ENCODE peak calls at places on chromosomes 12 and 14, in four cellular contexts. K is right lobe of liver, D is neural crest cell, R is cardiac muscle cell. J is an unnamed sample.

GRCh38 chr14:24576766-24577165 is 716 bp upstream of the CTSG start:
- DNase-seq in K (no peak), D (no peak), R (no peak), J (no peak)

GRCh38 chr14:105100931-105101330 is 35.7 kb upstream of the GPR132 start:
- DNase-seq in K (no peak), D (no peak), R (no peak), J (no peak)

GRCh38 chr14:100224229-100224628 is 14.7 kb upstream of the YY1 start:
- DNase-seq in K (no peak), D (no peak), R (no peak), J (no peak)

GRCh38 chr12:121814429-121815119 is 10.8 kb downstream of the SETD1B start:
- DNase-seq in K (peak), D (no peak), R (no peak), J (no peak)

GRCh38 chr14:105888151-105888550 is 361.8 kb downstream of the TMEM121 start:
- DNase-seq in K (peak), D (no peak), R (no peak), J (no peak)

GRCh38 chr14:71354801-71355200 is 447.5 kb downstream of the PCNX1 start:
- DNase-seq in K (no peak), D (no peak), R (no peak), J (no peak)

GRCh38 chr12:127150479-127150878 is 1116.5 kb upstream of the TMEM132C start:
- DNase-seq in K (no peak), D (no peak), R (no peak), J (no peak)

GRCh38 chr14:34063470-34064164 is 112.7 kb upstream of the EGLN3 start:
- DNase-seq in K (no peak), D (no peak), R (no peak), J (no peak)

GRCh38 chr14:42140831-42141279 is 534.2 kb downstream of the LRFN5 start:
- DNase-seq in K (no peak), D (no peak), R (peak), J (no peak)

GRCh38 chr14:76277586-76278130 is 98.3 kb upstream of the ESRRB start:
- DNase-seq in K (no peak), D (no peak), R (no peak), J (no peak)

GRCh38 chr12:29133680-29134079 is 15.4 kb upstream of the FAR2 start:
- DNase-seq in K (no peak), D (no peak), R (no peak), J (no peak)

GRCh38 chr12:263574-263973 is 938 bp upstream of the SLC6A13 start:
- DNase-seq in K (no peak), D (no peak), R (no peak), J (no peak)

GRCh38 chr12:57592551-57593165 is 1.7 kb downstream of the PIP4K2C start:
- DNase-seq in K (no peak), D (no peak), R (no peak), J (no peak)

GRCh38 chr12:52125499-52125900 is 46.0 kb downstream of the SMIM41 start:
- DNase-seq in K (no peak), D (no peak), R (no peak), J (no peak)

GRCh38 chr12:118304093-118304492 is 68.6 kb downstream of the TAOK3 start:
- DNase-seq in K (no peak), D (no peak), R (no peak), J (no peak)

GRCh38 chr12:66188584-66189475 is at the start of gene IRAK3:
- DNase-seq in K (peak), D (peak), R (peak), J (no peak)

GRCh38 chr12:23523339-23523738 is 426.1 kb downstream of the SOX5 start:
- DNase-seq in K (no peak), D (no peak), R (no peak), J (no peak)

GRCh38 chr14:67359775-67360468 is at the start of the genes ATP6V1D and EIF2S1:
- DNase-seq in K (peak), D (peak), R (peak), J (peak)

GRCh38 chr12:96064266-96064665 is 28.9 kb upstream of the LTA4H start:
- DNase-seq in K (no peak), D (no peak), R (no peak), J (no peak)

GRCh38 chr14:103594265-103594664 is 31.5 kb downstream of the COA8 start:
- DNase-seq in K (no peak), D (peak), R (peak), J (no peak)

GRCh38 chr12:53195516-53196420 is 11.3 kb downstream of the ITGB7 start:
- DNase-seq in K (no peak), D (no peak), R (no peak), J (no peak)

GRCh38 chr12:128316078-128316477 is 49.1 kb downstream of the TMEM132C start:
- DNase-seq in K (no peak), D (no peak), R (no peak), J (no peak)

GRCh38 chr12:104694711-104695110 is 238.0 kb downstream of the CHST11 start:
- DNase-seq in K (no peak), D (no peak), R (no peak), J (no peak)

GRCh38 chr12:13328535-13328934 is 132.0 kb downstream of the EMP1 start:
- DNase-seq in K (no peak), D (no peak), R (no peak), J (no peak)

GRCh38 chr14:56124296-56124695 is 6.1 kb downstream of the PELI2 start:
- DNase-seq in K (no peak), D (no peak), R (no peak), J (no peak)

GRCh38 chr14:95659986-95660385 is 26.2 kb upstream of the TCL1B start:
- DNase-seq in K (no peak), D (no peak), R (no peak), J (no peak)

GRCh38 chr12:102095677-102096263 is 24.1 kb downstream of the NUP37 start:
- DNase-seq in K (no peak), D (no peak), R (peak), J (no peak)

GRCh38 chr12:125491585-125491984 is 426.4 kb downstream of the AACS start:
- DNase-seq in K (no peak), D (no peak), R (no peak), J (no peak)

GRCh38 chr12:12807970-12808702 is 5.0 kb upstream of the DDX47 start:
- DNase-seq in K (no peak), D (no peak), R (no peak), J (no peak)

GRCh38 chr12:6367065-6367968 is 8.0 kb downstream of the SCNN1A start:
- DNase-seq in K (no peak), D (no peak), R (peak), J (no peak)

GRCh38 chr12:104055686-104056388 is 5.8 kb upstream of the GLT8D2 start:
- DNase-seq in K (peak), D (no peak), R (peak), J (no peak)

GRCh38 chr12:3679831-3680230 is 73.1 kb downstream of the CRACR2A start:
- DNase-seq in K (no peak), D (no peak), R (no peak), J (no peak)

GRCh38 chr12:8687846-8688601 is 9.8 kb upstream of the RIMKLB start:
- DNase-seq in K (no peak), D (peak), R (peak), J (no peak)

GRCh38 chr12:104457746-104458644 is 1.2 kb downstream of the CHST11 start:
- DNase-seq in K (peak), D (peak), R (no peak), J (no peak)

DNA sequence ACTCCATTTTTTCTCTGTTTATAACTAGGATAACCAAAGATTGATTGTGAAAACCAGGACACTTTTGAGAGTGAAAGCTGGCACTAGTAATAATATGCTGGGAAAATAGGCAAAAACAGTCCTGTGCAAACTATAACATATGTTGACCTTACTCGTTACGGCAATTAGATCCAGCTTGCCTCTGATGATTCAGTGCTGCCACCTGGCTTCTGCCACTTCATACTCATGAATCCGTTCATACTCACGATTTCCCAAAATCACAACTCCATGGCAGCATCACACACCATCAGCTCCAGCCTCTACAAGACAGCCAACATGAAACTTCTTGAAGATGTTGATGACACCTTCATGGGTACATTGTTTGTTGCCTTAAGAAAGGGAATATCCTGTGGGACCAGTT is 49.1 kb upstream of the CAND1 start:
- DNase-seq in K (no peak), D (no peak), R (no peak), J (no peak)
- TF ChIP-seq CTCF in K (no peak), D (no peak), R (peak), J (peak)

GRCh38 chr12:1811948-1812291 is 8.4 kb upstream of the LRTM2 start:
- DNase-seq in K (no peak), D (no peak), R (no peak), J (no peak)

GRCh38 chr12:1811281-1811947 is 9.0 kb upstream of the LRTM2 start:
- DNase-seq in K (no peak), D (no peak), R (peak), J (no peak)

GRCh38 chr12:1814266-1814665 is 6.1 kb upstream of the LRTM2 start:
- DNase-seq in K (no peak), D (no peak), R (no peak), J (no peak)

GRCh38 chr12:1810931-1811280 is 9.5 kb upstream of the LRTM2 start:
- DNase-seq in K (no peak), D (no peak), R (no peak), J (no peak)

GRCh38 chr12:1812650-1813302 is 7.6 kb upstream of the LRTM2 start:
- DNase-seq in K (no peak), D (no peak), R (peak), J (no peak)
- TF ChIP-seq CTCF in K (no peak), D (no peak), R (no peak), J (no peak)

GRCh38 chr12:94329366-94329765 is 130.3 kb downstream of the CEP83 start:
- DNase-seq in K (no peak), D (no peak), R (peak), J (no peak)
- TF ChIP-seq CTCF in K (peak), D (no peak), R (peak), J (peak)

GRCh38 chr14:73741386-73741875 is 27.2 kb upstream of the PNMA1 start:
- DNase-seq in K (peak), D (no peak), R (peak), J (no peak)
- TF ChIP-seq CTCF in K (no peak), D (no peak), R (no peak), J (no peak)

GRCh38 chr12:49624919-49625577 is 1.7 kb downstream of the PRPF40B start:
- DNase-seq in K (no peak), D (no peak), R (peak), J (no peak)

GRCh38 chr12:49623142-49623899 is at the start of gene PRPF40B:
- DNase-seq in K (peak), D (peak), R (peak), J (peak)

GRCh38 chr12:49626836-49627235 is 3.5 kb downstream of the PRPF40B start:
- DNase-seq in K (no peak), D (no peak), R (no peak), J (peak)

GRCh38 chr12:49627752-49628360 is 4.5 kb downstream of the PRPF40B start:
- DNase-seq in K (no peak), D (no peak), R (peak), J (no peak)

DNA sequence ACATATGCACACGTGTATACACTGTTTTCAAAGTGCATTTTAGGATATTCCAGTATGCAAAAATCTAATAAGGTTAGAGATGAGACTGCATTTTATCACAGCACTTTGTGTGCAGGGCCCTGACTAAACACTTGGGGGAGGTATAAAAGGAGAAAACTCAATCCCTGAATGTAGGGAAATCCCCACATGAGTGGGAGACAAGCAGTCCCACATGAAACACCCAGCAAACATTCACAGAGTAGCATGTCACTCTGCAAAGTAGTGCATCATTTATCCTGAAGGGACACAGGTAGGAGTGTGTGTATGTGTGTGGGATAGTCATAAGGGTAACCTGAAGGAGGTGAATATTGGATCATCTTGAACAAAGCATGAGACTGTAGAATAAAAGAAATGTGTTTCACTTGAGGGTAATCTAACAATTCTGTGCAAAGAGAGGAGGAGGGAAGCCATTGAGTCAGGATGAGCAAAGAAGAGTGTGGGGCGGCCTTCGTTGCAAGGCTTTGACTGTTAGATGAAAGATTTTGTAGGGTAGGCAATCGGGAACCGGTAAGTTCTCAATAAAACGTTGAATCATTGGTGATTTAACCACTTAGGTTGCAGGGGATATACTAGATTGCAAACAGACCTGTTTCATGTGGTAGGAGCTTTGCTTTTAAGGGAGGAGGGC is 2.9 kb downstream of the PRPF40B start:
- DNase-seq in K (no peak), D (no peak), R (no peak), J (no peak)
- TF ChIP-seq CTCF in K (no peak), D (no peak), R (peak), J (no peak)

GRCh38 chr14:43894534-43894933 is 612.5 kb downstream of the FSCB start:
- DNase-seq in K (no peak), D (no peak), R (peak), J (no peak)
- TF ChIP-seq CTCF in K (peak), D (peak), R (peak), J (peak)

GRCh38 chr12:132773077-132774020 is 11.7 kb upstream of the ANKLE2 start:
- DNase-seq in K (no peak), D (no peak), R (no peak), J (no peak)

GRCh38 chr12:132774159-132774558 is 12.5 kb upstream of the ANKLE2 start:
- DNase-seq in K (no peak), D (no peak), R (no peak), J (no peak)

GRCh38 chr12:132774646-132775275 is 13.1 kb upstream of the ANKLE2 start:
- DNase-seq in K (no peak), D (no peak), R (no peak), J (no peak)

GRCh38 chr12:132772551-132772950 is 10.9 kb upstream of the ANKLE2 start:
- DNase-seq in K (no peak), D (no peak), R (no peak), J (no peak)

DNA sequence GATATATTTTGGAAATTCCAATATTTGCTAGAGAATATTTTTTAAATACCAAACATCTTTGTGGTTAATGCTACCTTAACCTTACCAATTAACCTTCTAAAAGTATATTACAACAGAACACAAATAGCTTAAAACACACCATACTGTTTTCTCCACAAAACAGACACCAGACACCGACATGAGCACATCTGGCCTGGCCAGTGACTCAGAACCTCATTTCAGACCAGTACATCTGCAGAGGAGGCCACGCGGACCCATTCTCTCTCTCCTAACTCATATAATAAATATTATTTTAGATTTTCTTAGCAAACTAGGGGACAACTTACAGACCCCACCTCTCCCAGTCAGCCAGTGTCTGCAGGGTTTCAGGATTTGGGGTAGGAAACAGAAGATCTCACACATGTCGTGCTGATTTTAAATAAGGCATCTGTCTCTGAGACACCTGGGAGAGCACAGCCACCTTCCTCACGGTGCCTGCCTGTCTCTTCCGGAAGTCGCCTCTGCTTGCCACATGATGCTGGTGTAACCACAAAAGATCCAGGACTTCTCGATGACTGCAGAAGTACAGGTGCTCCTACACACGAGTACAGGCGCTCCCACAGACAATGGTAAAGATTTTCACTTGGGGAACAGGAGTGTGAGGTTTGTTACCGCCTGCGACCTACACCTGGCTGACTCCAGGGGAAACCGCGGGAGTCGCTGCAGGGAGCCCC is 9.7 kb upstream of the ANKLE2 start:
- DNase-seq in K (no peak), D (no peak), R (no peak), J (no peak)
- TF ChIP-seq CTCF in K (no peak), D (no peak), R (no peak), J (no peak)

GRCh38 chr12:58920102-58920955 is at the start of gene LRIG3:
- DNase-seq in K (peak), D (peak), R (peak), J (no peak)
- TF ChIP-seq CTCF in K (no peak), D (peak), R (no peak), J (no peak)

GRCh38 chr12:73659802-73660201 is 877.8 kb upstream of the ATXN7L3B start:
- DNase-seq in K (no peak), D (no peak), R (no peak), J (no peak)

GRCh38 chr12:73656375-73656774 is 881.3 kb upstream of the ATXN7L3B start:
- DNase-seq in K (no peak), D (no peak), R (no peak), J (no peak)
- TF ChIP-seq CTCF in K (no peak), D (no peak), R (no peak), J (no peak)